ENCODE peak calls at places on chromosomes 13 and 19, in six cellular contexts. G, X, Y, U, B and E are unnamed samples.
A peak's percentile ranks its signal among the peaks of the same experiment; 100 is the strongest.

GRCh38 chr13:33401238-33401637 is 115.7 kb upstream of the STARD13 start:
- DNase-seq in U (no peak), B (peak; percentile 43), X (peak; percentile 30), G (no peak), Y (peak; percentile 50), E (no peak)

GRCh38 chr19:11323601-11324078 is 15.8 kb downstream of the RAB3D start:
- DNase-seq in U (no peak), G (no peak), B (no peak), Y (no peak), X (no peak), E (no peak)

GRCh38 chr13:49452725-49453457 is 8.8 kb downstream of the SETDB2 start:
- DNase-seq in Y (no peak), U (no peak), X (no peak), G (no peak), B (no peak), E (no peak)

GRCh38 chr19:31232871-31233270 is 116.4 kb downstream of the TSHZ3 start:
- DNase-seq in B (no peak), X (no peak), U (no peak), Y (no peak), G (no peak), E (no peak)

GRCh38 chr13:66312312-66313087 is 917.6 kb downstream of the PCDH9 start:
- DNase-seq in G (no peak), Y (no peak), U (no peak), B (no peak), X (peak; percentile 46), E (no peak)

GRCh38 chr13:49323344-49323743 is 75.6 kb downstream of the CDADC1 start:
- DNase-seq in U (no peak), X (no peak), B (no peak), G (no peak), Y (no peak), E (no peak)

GRCh38 chr19:3441089-3441985 is 39.0 kb downstream of the SMIM24 start:
- DNase-seq in X (no peak), G (no peak), Y (no peak), U (no peak), B (no peak), E (no peak)

GRCh38 chr13:41064493-41064892 is 3.2 kb downstream of the WBP4 start:
- DNase-seq in U (no peak), B (no peak), Y (no peak), X (no peak), G (no peak), E (no peak)

GRCh38 chr19:8702350-8702749 is 3.8 kb upstream of the ACTL9 start:
- DNase-seq in B (no peak), G (no peak), U (no peak), Y (no peak), X (no peak), E (no peak)

GRCh38 chr13:94825507-94825906 is 113.2 kb upstream of the SOX21 start:
- DNase-seq in X (peak; percentile 41), Y (no peak), G (no peak), B (no peak), U (peak; percentile 52), E (no peak)

GRCh38 chr13:97202761-97203160 is 19.4 kb upstream of the MBNL2 start:
- DNase-seq in U (no peak), G (no peak), Y (no peak), X (no peak), B (no peak), E (no peak)

GRCh38 chr19:15251010-15251748 is 18.9 kb upstream of the EPHX3 start:
- DNase-seq in Y (no peak), B (no peak), G (no peak), X (no peak), U (peak; percentile 57), E (no peak)

GRCh38 chr19:6443986-6444385 is 10.4 kb upstream of the SLC25A41 start:
- DNase-seq in X (no peak), Y (no peak), G (no peak), B (no peak), U (no peak), E (no peak)

GRCh38 chr19:3319643-3320353 is 46.6 kb upstream of the NFIC start:
- DNase-seq in Y (no peak), G (no peak), B (no peak), U (no peak), X (no peak), E (no peak)

GRCh38 chr19:30778961-30779690 is 406.9 kb downstream of the ZNF536 start:
- DNase-seq in Y (no peak), G (no peak), U (no peak), X (no peak), B (no peak), E (no peak)

GRCh38 chr13:26601669-26602068 is 44.2 kb downstream of the WASF3 start:
- DNase-seq in U (no peak), X (no peak), G (no peak), B (no peak), Y (no peak), E (no peak)

GRCh38 chr19:7970716-7971448 is 27.4 kb upstream of the TIMM44 start:
- DNase-seq in B (peak; percentile 44), Y (peak; percentile 35), X (peak; percentile 40), G (no peak), U (no peak), E (no peak)

GRCh38 chr19:8451885-8452284 is 7.1 kb downstream of the HNRNPM start:
- DNase-seq in Y (no peak), U (no peak), B (no peak), G (no peak), X (no peak), E (no peak)

DNA sequence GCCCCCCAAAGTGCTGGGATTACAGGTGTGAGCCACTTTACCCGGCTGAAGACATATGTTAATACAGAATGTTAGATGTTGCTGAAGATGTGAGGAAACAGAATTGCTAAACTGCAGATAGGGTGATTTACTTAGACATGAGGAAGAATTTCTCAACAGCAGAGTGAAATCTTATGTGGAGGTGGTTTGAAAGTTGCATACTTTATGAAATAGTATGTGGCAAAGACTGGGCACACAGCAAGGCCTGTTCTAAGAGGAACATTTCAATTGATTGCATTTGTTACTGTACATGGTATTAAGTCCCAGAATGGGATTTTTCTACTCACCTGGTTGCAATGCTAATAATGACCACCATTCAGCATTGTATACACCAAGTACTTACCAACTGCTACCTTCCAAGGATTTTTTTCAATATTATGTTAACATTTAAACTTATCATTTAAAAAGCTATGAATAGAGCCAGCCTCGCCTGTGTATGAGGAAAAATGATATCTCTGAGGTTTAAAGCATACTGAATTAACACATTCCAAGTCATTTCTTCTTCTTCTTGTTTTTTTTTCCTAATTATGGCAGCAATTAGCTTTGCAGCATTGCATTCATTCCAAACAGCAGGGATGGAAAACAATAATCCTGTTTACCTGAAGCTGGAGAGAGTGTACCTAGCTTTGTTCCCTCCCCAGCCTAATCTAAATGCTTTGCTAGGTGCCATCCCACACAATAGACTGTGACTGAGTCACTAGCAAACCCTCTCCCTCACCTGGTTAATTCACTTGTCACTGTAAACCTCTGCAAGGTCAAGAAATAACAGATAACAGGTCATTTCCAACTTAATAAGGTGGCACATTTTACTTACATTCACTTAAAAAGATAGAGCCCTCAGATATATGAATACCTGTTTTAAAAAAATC is 19.4 kb upstream of the KLF5 start:
- DNase-seq in U (no peak), X (no peak), G (no peak), Y (no peak), B (no peak), E (no peak)
- H3K4me3 ChIP-seq in U (no peak overlapping the region), X (no peak overlapping the region), G (no peak overlapping the region), Y (no peak overlapping the region), B (no peak overlapping the region), E (no peak overlapping the region)

GRCh38 chr19:34337747-34338146 is 27.2 kb upstream of the GPI start:
- DNase-seq in B (no peak), X (peak; percentile 89), Y (no peak), G (no peak), U (no peak), E (peak; percentile 91)

GRCh38 chr19:34332027-34332786 is 32.8 kb upstream of the GPI start:
- DNase-seq in G (no peak), Y (no peak), B (no peak), U (no peak), X (no peak), E (no peak)

GRCh38 chr19:34341935-34342680 is 22.9 kb upstream of the GPI start:
- DNase-seq in B (no peak), G (no peak), U (no peak), Y (peak; percentile 20), X (no peak), E (no peak)

GRCh38 chr19:34335914-34336313 is 29.1 kb upstream of the GPI start:
- DNase-seq in X (no peak), Y (no peak), G (no peak), U (no peak), B (no peak), E (no peak)

DNA sequence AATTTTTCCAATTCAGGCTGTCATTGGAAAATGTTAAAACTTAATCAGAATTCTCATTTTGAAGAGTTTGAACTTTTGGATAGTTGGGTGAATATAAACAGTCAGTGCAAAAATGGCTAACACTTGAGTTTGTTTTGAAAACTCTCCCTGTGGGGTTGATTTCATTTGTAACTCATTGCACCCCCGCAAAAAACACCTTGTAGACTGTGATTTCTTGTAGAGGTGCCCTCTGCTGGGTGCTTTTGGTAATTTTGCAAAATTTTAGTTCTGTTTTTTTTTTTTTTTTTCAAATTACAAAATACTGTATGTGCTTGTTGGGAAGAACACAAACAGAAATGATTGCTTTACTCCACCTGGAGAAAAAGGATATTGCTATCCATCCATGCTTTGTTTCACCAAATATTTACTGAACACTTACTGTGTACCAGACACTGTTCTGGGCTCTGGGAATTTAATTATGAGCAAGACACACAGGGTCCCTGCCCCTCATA is 28.2 kb upstream of the GPI start:
- DNase-seq in G (no peak), Y (no peak), B (no peak), U (no peak), X (no peak), E (no peak)
- TF ChIP-seq CTCF in G (peak; percentile 54), Y (peak; percentile 66), B (no peak), U (peak; percentile 69), X (peak; percentile 56), E (peak; percentile 67)

DNA sequence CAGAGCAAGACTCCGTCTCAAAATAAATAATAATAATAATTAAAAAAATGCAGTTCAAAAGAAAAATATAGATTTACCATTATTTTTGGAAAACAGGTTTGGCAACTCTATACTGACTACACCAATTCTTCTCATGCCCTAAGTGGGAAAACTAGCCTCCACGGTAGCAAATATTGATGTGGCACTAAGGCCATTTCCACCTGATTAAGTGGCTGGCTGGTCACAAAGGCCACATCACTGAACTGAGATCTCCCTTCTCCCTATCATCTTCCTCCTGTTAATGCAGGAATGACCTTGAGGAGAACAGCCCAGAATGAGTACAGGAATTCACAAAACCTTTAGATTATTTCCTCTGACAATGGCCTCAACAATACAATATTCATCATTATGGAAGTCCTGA is 18.6 kb downstream of the ZNF814 start:
- DNase-seq in B (no peak), Y (no peak), X (no peak), G (no peak), U (no peak), E (no peak)
- H3K9me3 ChIP-seq in B (peaks cover 94% of the 10 kb centered on the region), Y (peaks cover 94% of the 10 kb centered on the region), X (peaks cover 3% of the 10 kb centered on the region), G (peaks cover 98% of the 10 kb centered on the region), U (peaks cover 54% of the 10 kb centered on the region), E (no peaks in the 10 kb centered on the region)

DNA sequence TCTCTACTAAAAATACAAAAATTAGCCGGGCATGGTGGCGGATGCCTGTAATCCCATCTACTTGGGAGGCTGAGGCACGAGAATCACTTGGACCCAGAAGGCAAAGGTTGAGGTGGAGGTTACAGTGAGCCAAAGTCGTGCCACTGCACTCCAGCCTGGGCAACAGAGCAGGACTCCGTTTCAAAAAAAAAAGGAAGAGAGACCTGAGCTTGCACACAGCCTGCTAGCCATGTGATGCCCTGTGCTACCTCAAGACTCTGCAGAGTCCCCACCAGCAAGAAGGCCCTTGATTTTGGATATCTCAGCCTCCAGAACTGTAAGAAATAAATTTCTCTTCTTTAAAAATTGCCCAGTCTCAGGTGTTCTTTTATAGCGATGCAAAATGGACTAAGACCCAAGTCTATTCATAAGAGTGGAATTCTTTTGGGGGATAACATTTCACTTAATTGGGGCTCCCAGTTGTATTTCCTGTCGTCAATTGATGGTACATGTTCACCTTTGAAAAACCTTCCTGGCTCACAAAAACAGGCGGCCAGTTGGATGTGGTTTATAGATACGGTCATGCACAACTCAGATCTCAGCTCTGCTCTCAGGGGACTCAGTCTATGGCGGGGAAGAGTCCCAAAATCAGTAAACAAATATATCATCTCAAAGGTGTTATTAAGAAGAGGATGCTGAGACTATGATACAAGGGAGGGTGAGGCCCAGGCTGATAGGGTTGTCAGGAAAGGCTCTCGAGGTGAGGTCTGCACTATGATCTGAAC is 2.4 kb upstream of the CHERP start:
- DNase-seq in U (no peak), B (no peak), G (no peak), Y (no peak), X (no peak), E (no peak)
- H3K4me3 ChIP-seq in U (no peak overlapping the region), B (no peak overlapping the region), G (no peak overlapping the region), Y (no peak overlapping the region), X (no peak overlapping the region), E (no peak overlapping the region)